ENCODE peak calls at places on chromosomes 16 and 17, in nine cellular contexts. F is lower leg skin; Q is heart left ventricle; C is iris pigment epithelial cell; K is effector memory CD4-positive, alpha-beta T cell; O is left ventricle myocardium superior; X is T-helper 9 cell; P is nucleus accumbens; B is RWPE2. T is an unnamed sample.

GRCh38 chr16:85173981-85174751 is 61.9 kb upstream of the CIBAR2 start:
- DNase-seq in F (no peak), Q (no peak), C (peak), K (no peak), O (peak), X (no peak), P (no peak), B (peak), T (peak)

GRCh38 chr17:33929181-33929724 is 325.8 kb upstream of the CCL2 start:
- DNase-seq in F (no peak), Q (no peak), C (no peak), K (no peak), O (no peak), X (no peak), P (no peak), B (no peak), T (no peak)

GRCh38 chr16:2899564-2900072 is 12.1 kb upstream of the FLYWCH1 start:
- DNase-seq in F (no peak), Q (no peak), C (no peak), K (no peak), O (no peak), X (no peak), P (no peak), B (no peak), T (no peak)

GRCh38 chr16:31265329-31266245 is 5.8 kb downstream of the ITGAM start:
- DNase-seq in F (no peak), Q (no peak), C (peak), K (peak), O (no peak), X (peak), P (no peak), B (peak), T (peak)

GRCh38 chr17:58693208-58693607 is 806 bp downstream of the RAD51C start:
- DNase-seq in F (no peak), Q (no peak), C (peak), K (no peak), O (no peak), X (no peak), P (no peak), B (no peak), T (peak)

GRCh38 chr16:64648282-64648681 is 473.6 kb downstream of the CDH11 start:
- DNase-seq in F (no peak), Q (no peak), C (no peak), K (no peak), O (no peak), X (no peak), P (peak), B (no peak), T (no peak)

GRCh38 chr17:75061618-75062017 is 14.6 kb downstream of the KCTD2 start:
- DNase-seq in F (no peak), Q (no peak), C (no peak), K (no peak), O (no peak), X (no peak), P (no peak), B (no peak), T (no peak)

GRCh38 chr17:40433551-40434384 is 9.5 kb upstream of the IGFBP4 start:
- DNase-seq in F (no peak), Q (no peak), C (no peak), K (no peak), O (peak), X (no peak), P (no peak), B (peak), T (no peak)

GRCh38 chr16:4517812-4518211 is 20.8 kb downstream of the CDIP1 start:
- DNase-seq in F (no peak), Q (no peak), C (peak), K (no peak), O (no peak), X (no peak), P (no peak), B (no peak), T (peak)

GRCh38 chr17:20234266-20234665 is 225.1 kb downstream of the SPECC1 start:
- DNase-seq in F (no peak), Q (no peak), C (no peak), K (no peak), O (no peak), X (no peak), P (no peak), B (no peak), T (no peak)

GRCh38 chr17:71251276-71251675 is 869.5 kb upstream of the SOX9 start:
- DNase-seq in F (no peak), Q (no peak), C (peak), K (no peak), O (no peak), X (no peak), P (no peak), B (no peak), T (no peak)

GRCh38 chr16:4515611-4516233 is 22.9 kb downstream of the CDIP1 start:
- DNase-seq in F (no peak), Q (no peak), C (no peak), K (no peak), O (no peak), X (no peak), P (no peak), B (no peak), T (no peak)

GRCh38 chr17:40478486-40478885 is 22.9 kb downstream of the TNS4 start:
- DNase-seq in F (no peak), Q (no peak), C (no peak), K (no peak), O (no peak), X (no peak), P (no peak), B (no peak), T (no peak)

GRCh38 chr16:6265956-6266355 is 1066.7 kb upstream of the RBFOX1 start:
- DNase-seq in F (no peak), Q (no peak), C (no peak), K (no peak), O (no peak), X (no peak), P (no peak), B (no peak), T (no peak)

GRCh38 chr17:77396610-77397009 is 255.8 kb downstream of the SEC14L1 start:
- DNase-seq in F (no peak), Q (no peak), C (no peak), K (no peak), O (no peak), X (no peak), P (no peak), B (no peak), T (no peak)

GRCh38 chr16:55622930-55623561 is 32.7 kb upstream of the SLC6A2 start:
- DNase-seq in F (no peak), Q (no peak), C (no peak), K (no peak), O (no peak), X (no peak), P (no peak), B (no peak), T (no peak)

GRCh38 chr17:29608986-29609385 is 13.7 kb downstream of the CORO6 start:
- DNase-seq in F (no peak), Q (peak), C (no peak), K (no peak), O (no peak), X (no peak), P (no peak), B (peak), T (no peak)

T was measured in astrocyte of the hippocampus.